ENCODE peak calls at places on chromosomes 7 and 10, in nine cellular contexts. G, W, C, F, R, O, P, M and E are unnamed samples.

GRCh38 chr7:11290859-11291258 is 317.2 kb downstream of the PHF14 start:
- DNase-seq in C (no peak), R (no peak), P (no peak), G (no peak), O (no peak), F (no peak), M (no peak), W (no peak), E (peak; percentile 40)

GRCh38 chr7:55021053-55021452 is 2.2 kb downstream of the EGFR start:
- DNase-seq in F (no peak), M (no peak), R (peak; percentile 39), G (no peak), C (no peak), O (no peak), P (no peak), W (no peak), E (no peak)

GRCh38 chr7:109126404-109127050 is 556.9 kb downstream of the DNAJB9 start:
- DNase-seq in W (no peak), F (no peak), M (no peak), G (no peak), R (no peak), P (no peak), O (no peak), C (no peak), E (peak; percentile 26)

GRCh38 chr7:143410523-143411004 is 1.9 kb upstream of the EPHA1 start:
- DNase-seq in F (peak; percentile 72), C (no peak), W (no peak), P (no peak), R (no peak), G (no peak), O (peak; percentile 72), M (no peak), E (no peak)

GRCh38 chr7:95527033-95527775 is 41.5 kb downstream of the ASB4 start:
- DNase-seq in M (peak; percentile 50), O (peak; percentile 44), P (peak; percentile 37), R (peak; percentile 80), W (peak; percentile 4), F (peak; percentile 66), G (no peak), C (peak; percentile 64), E (peak; percentile 53)

GRCh38 chr7:29989257-29989995 is at the start of gene SCRN1:
- DNase-seq in R (peak; percentile 56), W (peak; percentile 33), O (peak; percentile 13), G (peak; percentile 42), F (peak; percentile 37), M (no peak), P (no peak), C (peak; percentile 78), E (peak; percentile 73)

GRCh38 chr10:24894728-24895127 is 57.7 kb downstream of the PRTFDC1 start:
- DNase-seq in M (no peak), W (peak; percentile 54), F (no peak), P (no peak), C (no peak), R (no peak), O (no peak), G (no peak), E (no peak)

GRCh38 chr7:113086431-113086888 is at the start of gene GPR85:
- DNase-seq in G (peak; percentile 64), O (peak; percentile 73), P (peak; percentile 62), R (peak; percentile 38), C (peak; percentile 42), F (peak; percentile 73), M (no peak), W (peak; percentile 43), E (peak; percentile 80)

GRCh38 chr10:11359849-11360248 is 251.6 kb downstream of the USP6NL start:
- DNase-seq in W (no peak), C (no peak), P (no peak), M (no peak), O (no peak), F (no peak), G (no peak), R (no peak), E (no peak)

GRCh38 chr7:140160308-140160707 is 16.5 kb downstream of the KDM7A start:
- DNase-seq in C (no peak), O (no peak), W (no peak), R (no peak), G (no peak), M (no peak), F (no peak), P (no peak), E (no peak)

GRCh38 chr7:66303454-66304160 is 98.5 kb downstream of the TPST1 start:
- DNase-seq in R (no peak), M (no peak), F (no peak), O (no peak), C (no peak), P (no peak), W (no peak), G (no peak), E (no peak)

GRCh38 chr7:133819695-133820094 is 307.4 kb upstream of the LRGUK start:
- DNase-seq in P (no peak), F (no peak), C (no peak), M (no peak), G (no peak), R (no peak), W (no peak), O (no peak), E (no peak)

GRCh38 chr10:63765126-63765525 is 243.9 kb downstream of the REEP3 start:
- DNase-seq in W (no peak), M (no peak), O (peak; percentile 4), C (no peak), F (no peak), G (no peak), R (peak; percentile 69), P (peak; percentile 54), E (no peak)

GRCh38 chr10:63769367-63769766 is 248.2 kb downstream of the REEP3 start:
- DNase-seq in R (no peak), O (no peak), M (no peak), G (no peak), F (no peak), C (no peak), W (no peak), P (no peak), E (no peak)

GRCh38 chr10:63770523-63770922 is 249.3 kb downstream of the REEP3 start:
- DNase-seq in P (no peak), W (no peak), F (no peak), R (no peak), G (no peak), O (no peak), M (no peak), C (no peak), E (no peak)

GRCh38 chr10:63766766-63767505 is 245.7 kb downstream of the REEP3 start:
- DNase-seq in G (no peak), M (no peak), C (no peak), F (peak; percentile 37), O (peak; percentile 22), P (peak; percentile 40), W (no peak), R (no peak), E (no peak)

DNA sequence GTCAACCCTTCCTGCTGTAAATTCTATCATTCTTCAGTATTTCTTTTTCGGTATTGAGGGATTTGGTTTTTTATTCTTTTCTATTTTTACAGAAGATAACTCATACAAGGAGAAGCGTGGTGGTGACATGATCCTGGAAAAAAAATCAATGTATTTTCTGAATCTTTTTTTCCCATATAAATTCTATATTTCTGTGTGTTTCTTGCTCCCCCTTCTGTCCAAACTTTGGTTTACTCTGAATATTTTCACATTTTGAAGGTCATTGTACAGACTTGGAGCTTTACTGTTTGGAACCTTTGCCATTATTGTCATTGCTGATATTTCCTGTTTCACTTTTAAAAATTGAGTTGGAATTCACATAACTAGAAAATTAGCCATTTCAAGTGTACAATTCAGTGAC is 246.3 kb downstream of the REEP3 start:
- DNase-seq in F (peak; percentile 55), R (peak; percentile 19), C (no peak), M (no peak), P (peak; percentile 30), W (no peak), O (peak; percentile 29), G (no peak), E (no peak)
- TF ChIP-seq CTCF in F (peak; percentile 49), R (peak; percentile 51), C (peak; percentile 35), M (peak; percentile 59), P (peak; percentile 79), W (peak; percentile 58), O (peak; percentile 55), G (peak; percentile 38), E (peak; percentile 35)

GRCh38 chr7:76049295-76049694 is 1.4 kb downstream of the MDH2 start:
- DNase-seq in F (no peak), P (no peak), G (no peak), W (no peak), R (no peak), C (no peak), M (no peak), O (no peak), E (no peak)

GRCh38 chr7:76050545-76050944 is 2.6 kb downstream of the MDH2 start:
- DNase-seq in F (no peak), P (no peak), G (no peak), C (no peak), M (no peak), O (no peak), W (no peak), R (no peak), E (no peak)

GRCh38 chr7:76047811-76048667 is at the start of the genes MDH2 and STYXL1:
- DNase-seq in W (peak; percentile 95), C (peak; percentile 98), M (peak; percentile 91), R (peak; percentile 97), F (peak; percentile 95), P (peak; percentile 95), O (peak; percentile 95), G (peak; percentile 95), E (peak; percentile 93)

GRCh38 chr7:76047305-76047810 is 442 bp downstream of the STYXL1 start:
- DNase-seq in O (no peak), W (peak; percentile 10), C (peak; percentile 44), G (no peak), P (no peak), F (peak; percentile 6), R (peak; percentile 16), M (no peak), E (peak; percentile 31)

GRCh38 chr7:76048668-76048988 is 722 bp downstream of the MDH2 start:
- DNase-seq in G (no peak), M (no peak), W (peak; percentile 54), C (peak; percentile 61), F (no peak), O (no peak), P (no peak), R (peak; percentile 35), E (no peak)
- TF ChIP-seq CTCF in G (no peak), M (no peak), W (no peak), C (no peak), F (no peak), O (no peak), P (peak; percentile 18), R (no peak), E (no peak)

DNA sequence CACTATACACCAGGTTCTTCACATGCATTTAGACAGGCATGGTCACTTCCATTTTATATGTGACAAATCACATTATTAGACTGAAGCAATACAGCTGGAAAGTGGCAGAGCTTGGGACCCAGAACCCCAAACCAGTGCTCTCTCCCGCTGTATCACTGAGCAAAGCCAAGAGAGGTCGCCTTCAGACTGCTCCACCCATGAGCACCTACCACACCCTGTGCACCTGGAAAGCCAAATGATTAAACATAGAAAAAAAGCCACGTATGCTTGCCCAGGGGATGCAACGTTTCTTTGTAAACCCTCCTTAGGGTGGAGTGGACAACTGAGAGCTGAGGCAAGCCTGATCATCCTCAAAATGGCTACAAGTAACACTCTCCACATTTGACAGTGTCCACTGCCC is 72.5 kb downstream of the CCDC6 start:
- DNase-seq in G (no peak), O (no peak), R (peak; percentile 8), F (no peak), W (no peak), M (no peak), P (no peak), C (peak; percentile 17), E (no peak)
- TF ChIP-seq CTCF in G (no peak), O (no peak), R (no peak), F (no peak), W (no peak), M (no peak), P (no peak), C (no peak), E (no peak)

GRCh38 chr7:39829028-39829427 is 121.0 kb upstream of the CDK13 start:
- DNase-seq in F (no peak), R (no peak), W (no peak), C (no peak), G (no peak), M (no peak), P (no peak), O (no peak), E (no peak)
- TF ChIP-seq CTCF in F (no peak), R (no peak), W (no peak), C (no peak), G (no peak), M (no peak), P (no peak), O (no peak), E (no peak)